ENCODE peak calls at places on chromosomes 12 and 14, in five cellular contexts. T is mammary epithelial cell, L is PC-9, N is HCT116, P is astrocyte. U is an unnamed sample.

GRCh38 chr14:42884100-42884499 is 1277.4 kb downstream of the LRFN5 start:
- DNase-seq in T (peak), L (peak), N (no peak), P (peak), U (peak)

GRCh38 chr12:64318605-64319004 is 72.0 kb downstream of the C12orf56 start:
- DNase-seq in T (no peak), L (no peak), N (no peak), P (no peak), U (no peak)

GRCh38 chr12:78192979-78193378 is 362.3 kb downstream of the NAV3 start:
- DNase-seq in T (no peak), L (no peak), N (no peak), P (peak), U (peak)

GRCh38 chr12:47078733-47079364 is 572 bp upstream of the PCED1B start:
- DNase-seq in T (peak), L (peak), N (no peak), P (peak), U (no peak)

GRCh38 chr14:26984318-26985177 is 386.7 kb upstream of the NOVA1 start:
- DNase-seq in T (peak), L (no peak), N (peak), P (peak), U (peak)

GRCh38 chr14:88233915-88234314 is 89.2 kb downstream of the KCNK10 start:
- DNase-seq in T (no peak), L (no peak), N (peak), P (no peak), U (no peak)

GRCh38 chr12:41701943-41702601 is 442.6 kb downstream of the GXYLT1 start:
- DNase-seq in T (no peak), L (no peak), N (no peak), P (no peak), U (no peak)

GRCh38 chr12:120639771-120640721 is at the start of gene CABP1:
- DNase-seq in T (no peak), L (no peak), N (no peak), P (no peak), U (no peak)

GRCh38 chr12:51521554-51522276 is 69.3 kb upstream of the SCN8A start:
- DNase-seq in T (no peak), L (no peak), N (no peak), P (peak), U (peak)

GRCh38 chr12:19198272-19198671 is 68.7 kb downstream of the PLEKHA5 start:
- DNase-seq in T (peak), L (peak), N (no peak), P (peak), U (peak)

GRCh38 chr14:75579882-75580281 is 1.5 kb downstream of the FLVCR2 start:
- DNase-seq in T (no peak), L (no peak), N (no peak), P (no peak), U (peak)

GRCh38 chr14:98428483-98428994 is 843.5 kb downstream of the BCL11B start:
- DNase-seq in T (no peak), L (no peak), N (no peak), P (no peak), U (no peak)

GRCh38 chr12:94191023-94191422 is 42.6 kb downstream of the PLXNC1 start:
- DNase-seq in T (no peak), L (no peak), N (no peak), P (no peak), U (no peak)

GRCh38 chr14:104387000-104387384 is 192.6 kb upstream of the C14orf180 start:
- DNase-seq in T (no peak), L (no peak), N (no peak), P (no peak), U (no peak)

GRCh38 chr12:117412465-117413190 is 51.2 kb upstream of the NOS1 start:
- DNase-seq in T (no peak), L (no peak), N (no peak), P (no peak), U (no peak)

GRCh38 chr12:84508943-84509342 is 403.7 kb downstream of the SLC6A15 start:
- DNase-seq in T (peak), L (no peak), N (no peak), P (no peak), U (peak)

GRCh38 chr12:402127-402456 is 648 bp downstream of the CCDC77 start:
- DNase-seq in T (peak), L (no peak), N (no peak), P (peak), U (peak)

GRCh38 chr12:30582943-30583342 is 112.7 kb downstream of the IPO8 start:
- DNase-seq in T (peak), L (no peak), N (no peak), P (peak), U (peak)

DNA sequence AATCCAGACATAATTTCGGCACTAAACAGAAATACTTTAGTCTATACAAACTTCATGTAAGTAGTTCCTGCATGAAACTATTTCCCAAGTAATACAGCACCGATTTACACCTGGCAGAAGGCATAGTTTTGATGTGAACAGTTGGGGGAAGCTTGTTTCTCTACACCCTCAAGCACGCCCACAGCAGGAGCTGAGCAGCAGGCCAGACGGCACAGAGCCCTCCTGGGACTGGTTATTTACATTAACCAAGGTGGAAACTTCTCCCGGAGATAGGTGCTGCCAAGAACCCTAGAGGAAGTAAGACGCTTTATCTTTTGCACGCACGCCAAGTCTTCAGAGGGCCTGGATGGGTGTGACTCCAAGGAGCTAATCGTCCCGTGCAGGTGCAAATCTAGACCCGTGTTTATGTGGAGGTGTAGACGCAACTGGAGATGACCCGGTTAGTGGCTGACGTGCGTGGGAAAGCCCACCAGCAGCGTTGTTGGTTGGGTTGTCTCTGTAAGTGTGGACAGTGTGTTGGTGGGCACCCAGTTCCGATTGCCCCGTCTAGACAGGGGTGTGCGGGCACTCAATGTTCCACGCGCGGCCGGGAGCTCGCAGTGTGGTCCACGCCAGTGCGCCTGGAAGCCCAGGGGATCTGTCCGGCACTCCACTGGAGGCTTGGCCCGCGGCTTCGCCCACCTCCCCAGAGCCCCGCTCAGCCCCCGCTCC is 767 bp upstream of the TCP11L2 start:
- DNase-seq in T (peak), L (peak), N (no peak), P (peak), U (peak)
- TF ChIP-seq EZH2 in T (no peak), L (no peak), N (no peak), P (no peak), U (no peak)

GRCh38 chr12:89019439-89020120 is 332.7 kb downstream of the DUSP6 start:
- DNase-seq in T (peak), L (peak), N (peak), P (peak), U (peak)
- TF ChIP-seq EZH2 in T (no peak), L (no peak), N (no peak), P (no peak), U (no peak)

DNA sequence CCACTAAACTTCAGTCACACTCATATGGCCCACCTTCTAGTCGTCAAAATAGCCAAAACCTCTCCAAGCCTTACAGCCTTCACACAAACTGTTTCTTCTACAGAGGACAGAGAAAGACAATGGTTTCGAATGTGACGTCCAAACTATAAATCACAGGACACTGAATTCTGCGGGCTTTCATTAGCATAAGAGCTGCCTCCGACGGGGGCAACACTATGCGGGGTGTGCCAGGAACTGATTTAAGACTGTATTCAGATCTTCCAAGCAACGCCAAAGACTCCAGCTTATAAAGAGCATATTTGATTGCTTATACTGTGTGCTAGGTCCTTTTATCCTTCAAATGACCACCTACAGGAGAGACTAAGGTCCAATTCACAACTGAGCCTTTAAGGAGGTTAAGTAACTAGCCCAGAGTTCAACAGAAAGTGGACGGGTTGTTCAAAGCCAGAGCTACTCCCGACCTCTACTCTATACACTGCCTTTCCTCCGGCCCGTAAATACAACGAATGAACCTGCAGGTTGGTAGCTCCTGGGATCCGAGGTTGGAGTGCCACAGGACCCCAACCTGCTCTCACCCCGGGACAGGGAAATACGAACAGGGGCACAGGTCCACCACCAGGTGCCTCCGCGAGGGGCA is 574 bp downstream of the L2HGDH start:
- DNase-seq in T (no peak), L (no peak), N (no peak), P (no peak), U (no peak)
- TF ChIP-seq EZH2 in T (no peak), L (no peak), N (no peak), P (no peak), U (no peak)

DNA sequence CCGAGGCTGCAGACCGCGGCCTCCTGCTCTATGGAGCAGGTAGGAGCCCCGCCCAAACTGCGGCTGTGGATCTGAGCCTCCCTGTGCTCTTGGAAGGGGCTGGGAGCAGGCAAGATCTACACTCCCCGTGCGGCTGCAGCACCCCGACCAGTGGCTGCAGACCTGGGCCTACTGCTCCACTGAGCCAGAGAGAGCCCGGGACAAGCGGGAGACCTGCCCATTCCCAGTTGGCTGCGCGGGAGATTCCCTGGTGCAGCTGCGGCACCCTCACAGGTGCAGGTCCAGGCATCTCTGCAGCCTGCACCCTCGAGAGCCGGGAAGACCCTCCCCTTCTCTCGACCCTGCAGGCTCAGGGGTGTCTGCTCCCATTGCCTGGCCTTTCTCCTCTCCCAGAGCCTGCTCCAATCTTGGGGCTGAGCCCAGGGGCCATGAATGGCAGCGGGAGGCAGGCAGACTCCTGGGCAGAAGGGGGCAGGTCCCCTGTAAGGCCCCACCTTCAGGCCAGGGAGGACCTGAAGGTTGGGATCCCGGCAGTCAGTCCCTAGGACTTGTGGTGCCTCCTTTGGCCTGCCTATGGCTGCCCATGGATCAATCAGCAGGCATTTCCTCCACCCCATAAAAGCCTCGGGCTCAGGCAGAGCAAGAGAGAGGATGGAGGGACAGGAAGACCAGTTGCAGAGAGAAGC is 8.8 kb upstream of the A2M start:
- DNase-seq in T (no peak), L (no peak), N (no peak), P (no peak), U (no peak)
- TF ChIP-seq EZH2 in T (no peak), L (no peak), N (no peak), P (no peak), U (no peak)

GRCh38 chr12:48999371-49000131 is at the start of gene DDN:
- DNase-seq in T (no peak), L (no peak), N (peak), P (no peak), U (peak)
- TF ChIP-seq EZH2 in T (no peak), L (no peak), N (no peak), P (no peak), U (no peak)

GRCh38 chr12:6772729-6773661 is 675 bp downstream of the LAG3 start:
- DNase-seq in T (no peak), L (no peak), N (no peak), P (no peak), U (no peak)
- TF ChIP-seq EZH2 in T (no peak), L (no peak), N (no peak), P (no peak), U (no peak)

GRCh38 chr14:77181603-77182437 is at the start of gene TMEM63C:
- DNase-seq in T (peak), L (peak), N (peak), P (peak), U (peak)
- TF ChIP-seq EZH2 in T (no peak), L (no peak), N (no peak), P (no peak), U (peak)

GRCh38 chr12:114696443-114697245 is 12.7 kb upstream of the TBX3 start:
- DNase-seq in T (no peak), L (no peak), N (no peak), P (no peak), U (no peak)
- TF ChIP-seq EZH2 in T (no peak), L (no peak), N (no peak), P (peak), U (no peak)

GRCh38 chr12:53701518-53702264 is 25.6 kb downstream of the CALCOCO1 start:
- DNase-seq in T (peak), L (no peak), N (peak), P (no peak), U (peak)

GRCh38 chr12:53698948-53699672 is 23.2 kb upstream of the ATP5MC2 start:
- DNase-seq in T (no peak), L (no peak), N (no peak), P (no peak), U (no peak)

GRCh38 chr12:53696655-53697321 is 20.9 kb upstream of the ATP5MC2 start:
- DNase-seq in T (no peak), L (no peak), N (no peak), P (no peak), U (no peak)

GRCh38 chr12:53700567-53700966 is 24.7 kb upstream of the ATP5MC2 start:
- DNase-seq in T (no peak), L (no peak), N (no peak), P (no peak), U (no peak)

GRCh38 chr12:53699673-53700015 is 23.8 kb upstream of the ATP5MC2 start:
- DNase-seq in T (no peak), L (no peak), N (no peak), P (no peak), U (no peak)
- TF ChIP-seq EZH2 in T (no peak), L (no peak), N (no peak), P (no peak), U (no peak)

U was measured in fibroblast of lung.